ENCODE peak calls at places on chromosomes 3 and 15, in four cellular contexts. K is left lung, L is HCT116, S is cardiac muscle cell. J is an unnamed sample.

GRCh38 chr3:16521580-16521941 is 8.1 kb upstream of the RFTN1 start:
- DNase-seq in K (no peak), L (no peak), S (peak; percentile 4), J (no peak)

GRCh38 chr3:44892689-44893088 is 18.3 kb downstream of the TGM4 start:
- DNase-seq in L (no peak), S (no peak), K (no peak), J (no peak)

GRCh38 chr15:38041576-38041975 is 107.1 kb downstream of the TMCO5A start:
- DNase-seq in L (no peak), S (no peak), K (no peak), J (no peak)

GRCh38 chr3:123880998-123881561 is 3.1 kb downstream of the MYLK start:
- DNase-seq in K (no peak), S (peak; percentile 14), L (peak; percentile 15), J (no peak)

GRCh38 chr3:154786724-154787123 is 293.4 kb upstream of the MME start:
- DNase-seq in S (no peak), L (no peak), K (no peak), J (no peak)

GRCh38 chr3:171142985-171143384 is 116.5 kb upstream of the SLC2A2 start:
- DNase-seq in K (no peak), L (no peak), S (no peak), J (no peak)

GRCh38 chr3:183265713-183266417 is 12.8 kb downstream of the B3GNT5 start:
- DNase-seq in S (no peak), L (peak; percentile 81), K (no peak), J (no peak)

GRCh38 chr3:186945255-186945823 is 15.0 kb downstream of the ST6GAL1 start:
- DNase-seq in L (no peak), S (peak; percentile 70), K (no peak), J (no peak)

GRCh38 chr3:104549099-104549714 is 817.5 kb upstream of the ALCAM start:
- DNase-seq in S (no peak), L (no peak), K (no peak), J (no peak)

GRCh38 chr15:85414495-85414894 is 34.1 kb downstream of the AKAP13 start:
- DNase-seq in K (no peak), L (no peak), S (no peak), J (no peak)
- TF ChIP-seq CTCF in K (no peak), L (peak; percentile 20), S (peak; percentile 25), J (no peak)

DNA sequence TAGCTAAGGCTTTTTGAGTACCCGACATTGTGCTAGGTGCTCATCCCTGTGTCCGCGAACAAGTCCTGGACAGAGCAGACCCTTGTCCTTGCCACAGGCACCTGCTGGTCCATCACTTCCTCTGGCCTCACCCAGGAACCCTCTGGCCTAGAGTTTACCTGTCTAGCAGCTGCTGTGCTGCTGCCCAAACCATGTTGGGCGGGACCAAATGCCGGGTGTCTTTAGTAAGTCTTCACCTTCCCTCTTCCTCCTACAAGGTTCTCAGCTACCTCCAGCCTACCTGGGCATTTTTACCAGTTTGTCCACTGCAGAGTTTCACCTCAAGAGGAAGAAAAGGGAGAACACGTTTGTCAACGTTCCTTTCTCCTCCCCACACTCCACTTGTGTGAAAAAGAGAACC is 80.5 kb upstream of the GCNT3 start:
- DNase-seq in K (no peak), S (no peak), L (no peak), J (no peak)
- H3K27ac ChIP-seq in K (no peak overlapping the region), S (no peak overlapping the region), L (no peak overlapping the region), J (peak overlapping the region; percentile 65)

GRCh38 chr3:112776836-112777235 is 69.8 kb downstream of the CD200R1L start:
- DNase-seq in S (no peak), L (no peak), K (no peak), J (no peak)

GRCh38 chr3:112774293-112774926 is 72.3 kb downstream of the CD200R1L start:
- DNase-seq in S (no peak), L (no peak), K (no peak), J (no peak)

GRCh38 chr3:112776000-112776399 is 70.7 kb downstream of the CD200R1L start:
- DNase-seq in L (no peak), S (no peak), K (no peak), J (no peak)

GRCh38 chr3:112773864-112774263 is 72.8 kb downstream of the CD200R1L start:
- DNase-seq in K (peak; percentile 55), L (no peak), S (no peak), J (no peak)

GRCh38 chr3:112775011-112775742 is 71.5 kb downstream of the CD200R1L start:
- DNase-seq in L (no peak), S (no peak), K (no peak), J (no peak)
- H3K4me1 ChIP-seq in L (peaks cover 8% of the 10 kb centered on the region), S (no peaks in the 10 kb centered on the region), K (peaks cover 11% of the 10 kb centered on the region), J (peaks cover 56% of the 10 kb centered on the region)

DNA sequence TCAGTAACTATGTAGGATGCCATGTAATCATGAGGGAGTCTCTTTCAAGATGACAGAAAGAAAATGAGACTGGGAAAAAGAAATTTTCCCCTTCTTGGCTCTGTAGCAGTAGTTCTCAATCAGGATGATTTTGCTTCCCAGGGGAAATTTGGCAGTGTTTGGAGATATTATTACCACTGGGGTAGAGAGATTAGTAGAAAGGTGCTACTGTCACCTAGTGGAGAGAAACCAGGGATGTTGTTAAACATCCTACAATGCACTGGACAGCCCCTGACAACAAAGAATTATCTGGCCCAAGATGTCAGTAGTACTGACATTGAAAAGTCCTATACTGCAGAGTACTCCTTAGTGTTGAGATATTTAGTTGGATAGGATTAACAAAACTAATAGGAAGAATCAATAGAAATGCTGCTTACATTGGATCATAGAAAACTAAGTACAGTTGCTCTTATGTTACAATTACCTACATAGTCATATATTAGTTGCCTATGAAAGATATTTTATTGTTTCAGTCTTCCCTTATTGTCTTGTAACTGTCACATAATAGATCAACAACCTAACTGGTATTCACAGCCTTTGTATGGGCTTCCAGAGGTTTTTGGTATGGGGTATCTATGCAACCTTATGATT is 433.3 kb downstream of the RAP2B start:
- DNase-seq in K (no peak), S (peak; percentile 30), L (peak; percentile 24), J (no peak)
- TF ChIP-seq CTCF in K (peak; percentile 47), S (peak; percentile 72), L (peak; percentile 85), J (peak; percentile 79)

DNA sequence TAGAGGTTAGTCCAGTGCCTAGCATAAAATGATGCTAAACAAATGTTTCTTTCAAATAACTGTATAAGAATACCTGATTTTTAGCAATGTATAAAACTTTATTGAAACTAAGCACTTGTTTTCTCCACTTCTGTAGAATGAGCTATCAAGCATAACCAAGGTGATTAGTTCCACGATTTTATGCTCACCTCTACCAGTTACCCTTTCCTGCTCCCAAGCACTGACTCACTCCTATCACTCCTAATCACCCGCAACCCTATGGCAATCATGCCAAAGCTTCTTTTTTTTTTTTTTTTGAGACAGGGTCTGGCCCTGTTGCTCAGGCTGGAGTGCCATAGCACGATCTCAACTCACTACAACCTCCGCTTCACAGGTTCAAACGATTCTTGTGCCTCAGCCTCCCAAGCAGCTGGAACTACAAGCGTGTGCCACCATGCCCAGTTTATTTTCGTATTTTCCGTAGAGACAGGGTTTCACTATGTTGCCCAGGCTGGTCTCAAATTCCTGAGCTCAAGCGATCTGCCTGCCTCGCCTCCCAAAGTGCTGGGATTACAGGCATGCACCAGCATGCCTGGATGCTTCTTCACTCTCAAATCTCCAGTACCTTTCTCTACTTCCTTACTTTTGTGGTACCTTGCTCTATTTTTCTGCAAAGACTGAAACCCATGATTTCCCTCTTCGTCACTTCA is 3.9 kb downstream of the HSPBAP1 start:
- DNase-seq in L (no peak), S (no peak), K (no peak), J (no peak)
- H3K27ac ChIP-seq in L (no peak overlapping the region), S (no peak overlapping the region), K (no peak overlapping the region), J (peak overlapping the region; percentile 25)

GRCh38 chr15:91968610-91969009 is 115.1 kb downstream of the SLCO3A1 start:
- DNase-seq in S (no peak), L (no peak), K (no peak), J (no peak)

GRCh38 chr15:91966181-91966552 is 112.7 kb downstream of the SLCO3A1 start:
- DNase-seq in L (no peak), K (no peak), S (no peak), J (no peak)

GRCh38 chr15:91967935-91968605 is 114.6 kb downstream of the SLCO3A1 start:
- DNase-seq in S (no peak), K (no peak), L (no peak), J (no peak)

GRCh38 chr15:91963051-91963450 is 109.5 kb downstream of the SLCO3A1 start:
- DNase-seq in L (no peak), K (no peak), S (no peak), J (no peak)

DNA sequence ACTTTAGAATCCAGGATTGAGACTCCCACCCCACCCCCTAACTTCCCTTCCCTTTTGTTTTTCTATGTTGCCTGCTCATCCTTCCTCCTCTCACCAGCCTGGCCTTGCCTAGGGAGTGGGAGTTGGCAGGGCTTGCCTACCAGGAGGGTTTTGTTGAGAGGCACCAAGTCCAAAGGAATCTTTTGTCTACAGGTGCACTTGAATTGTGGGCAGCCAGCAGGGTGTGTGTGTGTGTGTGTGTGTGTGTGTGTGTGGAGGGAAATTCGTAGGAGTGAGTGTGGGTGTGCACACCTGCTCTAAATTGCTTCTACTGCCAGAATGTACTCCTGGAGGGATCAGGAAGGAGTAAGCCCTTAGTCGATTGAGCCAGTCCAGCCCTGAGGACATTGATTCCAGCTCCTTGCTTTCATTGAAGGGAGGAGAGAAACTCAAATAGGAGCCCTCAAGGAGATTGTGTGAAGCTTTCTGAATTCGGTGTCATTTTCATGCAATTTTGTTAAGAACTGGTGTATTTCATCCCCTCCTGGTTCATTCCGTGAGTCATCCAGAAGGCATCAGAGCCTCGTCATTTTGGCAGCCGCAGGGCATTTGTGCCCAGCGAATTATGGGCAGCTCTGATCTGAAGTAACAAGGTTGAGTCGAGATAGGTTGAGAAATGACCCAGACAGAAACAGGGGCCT is 112.1 kb downstream of the SLCO3A1 start:
- DNase-seq in L (peak; percentile 27), K (no peak), S (no peak), J (no peak)
- H3K4me1 ChIP-seq in L (peaks cover 21% of the 10 kb centered on the region), K (peaks cover 3% of the 10 kb centered on the region), S (peaks cover 25% of the 10 kb centered on the region), J (peaks cover 10% of the 10 kb centered on the region)

DNA sequence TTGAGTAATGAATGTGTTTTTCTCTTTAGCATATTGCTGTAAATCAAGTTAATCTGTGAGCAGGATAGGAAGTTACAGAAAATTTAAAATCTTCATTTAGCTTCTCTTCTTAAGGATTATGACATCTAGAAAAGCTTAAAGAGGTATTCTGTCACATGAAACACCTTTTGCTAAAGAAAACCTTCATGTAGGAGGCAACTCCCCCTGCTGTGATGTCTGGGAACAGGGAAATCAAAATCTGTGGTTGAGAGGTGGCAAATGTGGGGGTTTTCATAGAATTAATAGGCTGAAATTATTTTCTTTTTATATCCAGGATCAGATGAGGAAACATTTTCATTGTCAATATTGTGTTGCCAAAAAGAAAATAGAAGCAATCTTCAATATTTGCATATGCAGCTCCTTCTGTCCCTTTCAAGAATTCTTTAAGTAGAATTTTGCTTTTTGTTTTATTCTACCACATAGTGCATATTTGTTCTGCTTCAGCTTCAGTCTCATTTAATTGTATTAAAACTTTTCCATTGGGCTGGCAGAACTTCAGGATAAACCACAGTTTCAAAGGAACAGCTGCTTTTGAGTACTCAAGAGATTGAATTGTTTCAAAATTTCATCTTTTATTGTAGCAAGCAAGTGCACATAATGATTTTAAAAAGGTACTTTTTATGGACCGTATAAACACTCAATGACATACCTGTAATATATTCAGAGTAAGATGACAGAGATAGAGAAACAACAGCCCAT is 128.4 kb downstream of the RAP2B start:
- DNase-seq in K (no peak), L (no peak), S (no peak), J (no peak)
- TF ChIP-seq CTCF in K (peak; percentile 15), L (peak; percentile 47), S (peak; percentile 22), J (peak; percentile 29)

GRCh38 chr3:89072671-89073070 is 34.8 kb upstream of the EPHA3 start:
- DNase-seq in K (no peak), L (no peak), S (no peak), J (no peak)
- H3K27ac ChIP-seq in K (no peak overlapping the region), L (no peak overlapping the region), S (no peak overlapping the region), J (no peak overlapping the region)

J was measured in esophagus squamous epithelium.